ENCODE peak calls at places on chromosome 4, in four cellular contexts. G is K562, W is HL-60, Z is GM12878. E is an unnamed sample.

GRCh38 chr4:134540588-134540987 is 339.0 kb upstream of the PABPC4L start:
- DNase-seq in G (no peak), W (no peak), Z (no peak), E (no peak)

GRCh38 chr4:76458829-76459228 is 23.8 kb downstream of the SHROOM3 start:
- DNase-seq in G (no peak), W (no peak), Z (no peak), E (no peak)

GRCh38 chr4:167587361-167587760 is 353.1 kb upstream of the SPOCK3 start:
- DNase-seq in G (no peak), W (no peak), Z (no peak), E (no peak)

GRCh38 chr4:98908703-98909262 is 20.1 kb downstream of the EIF4E start:
- DNase-seq in G (no peak), W (no peak), Z (no peak), E (no peak)

GRCh38 chr4:38266616-38267015 is 306.4 kb downstream of the PTTG2 start:
- DNase-seq in G (peak), W (no peak), Z (no peak), E (no peak)

GRCh38 chr4:6771229-6771671 is 11.3 kb upstream of the KIAA0232 start:
- DNase-seq in G (no peak), W (no peak), Z (no peak), E (no peak)

GRCh38 chr4:7594013-7594412 is 159.3 kb upstream of the PSAPL1 start:
- DNase-seq in G (no peak), W (no peak), Z (no peak), E (no peak)

GRCh38 chr4:78131403-78131802 is 74.3 kb downstream of the FRAS1 start:
- DNase-seq in G (no peak), W (no peak), Z (no peak), E (no peak)

GRCh38 chr4:164412246-164412645 is 341.7 kb upstream of the SMIM31 start:
- DNase-seq in G (no peak), W (no peak), Z (no peak), E (no peak)
- TF ChIP-seq SPI1 in G (no peak), W (no peak), Z (no peak), E (no peak)

GRCh38 chr4:177450421-177451107 is 8.3 kb upstream of the AGA start:
- DNase-seq in G (no peak), W (no peak), Z (no peak), E (no peak)
- TF ChIP-seq SPI1 in G (no peak), W (no peak), Z (no peak), E (no peak)

DNA sequence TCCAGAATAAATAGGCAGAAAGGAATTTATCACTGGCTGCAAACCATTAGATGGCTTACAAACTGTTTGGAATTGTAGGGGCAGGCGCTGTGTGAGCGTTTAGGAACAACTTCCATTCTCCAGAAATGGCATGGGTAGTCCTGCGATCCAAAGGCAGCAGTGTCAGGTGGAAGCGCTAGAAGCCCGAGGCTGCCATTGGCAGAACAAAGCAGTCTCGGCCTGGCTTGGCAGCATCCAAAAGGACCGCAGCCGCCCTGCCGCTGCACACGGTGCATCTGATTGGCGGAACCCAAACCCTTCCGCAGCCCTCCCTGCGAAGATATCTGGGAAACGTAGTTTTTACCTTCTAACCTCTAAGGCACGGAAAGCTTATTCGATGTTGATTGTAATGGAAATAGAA is 23.6 kb upstream of the YTHDC1 start:
- DNase-seq in G (no peak), W (no peak), Z (no peak), E (no peak)
- TF ChIP-seq SPI1 in G (no peak), W (no peak), Z (no peak), E (no peak)

GRCh38 chr4:3823496-3824341 is 57.5 kb downstream of the ADRA2C start:
- DNase-seq in G (no peak), W (no peak), Z (no peak), E (no peak)

GRCh38 chr4:3826247-3827172 is 60.3 kb downstream of the ADRA2C start:
- DNase-seq in G (no peak), W (no peak), Z (no peak), E (no peak)

GRCh38 chr4:3827616-3828492 is 61.7 kb downstream of the ADRA2C start:
- DNase-seq in G (no peak), W (no peak), Z (no peak), E (no peak)

GRCh38 chr4:3824521-3825270 is 58.5 kb downstream of the ADRA2C start:
- DNase-seq in G (no peak), W (no peak), Z (no peak), E (no peak)

DNA sequence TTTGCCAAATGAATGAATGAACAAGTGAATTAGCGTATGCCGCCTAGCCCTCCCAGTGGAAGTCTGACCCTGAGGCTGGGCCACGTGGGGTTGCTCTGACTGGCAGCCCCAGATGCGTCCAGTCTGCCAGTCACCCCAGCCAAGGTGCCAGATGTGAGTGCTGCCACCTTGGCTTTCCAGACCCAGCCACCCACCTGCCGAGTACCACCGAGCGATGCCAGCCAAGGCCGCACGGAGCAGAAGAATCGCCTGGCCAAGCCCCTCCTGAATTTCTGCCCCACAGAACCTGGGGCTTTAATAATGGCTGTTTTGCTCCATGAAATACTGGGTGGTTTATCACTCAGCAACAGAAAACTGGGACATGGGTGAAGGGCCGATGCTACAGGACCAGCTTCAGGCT is 59.3 kb downstream of the ADRA2C start:
- DNase-seq in G (no peak), W (no peak), Z (no peak), E (no peak)
- TF ChIP-seq SPI1 in G (no peak), W (no peak), Z (no peak), E (no peak)

DNA sequence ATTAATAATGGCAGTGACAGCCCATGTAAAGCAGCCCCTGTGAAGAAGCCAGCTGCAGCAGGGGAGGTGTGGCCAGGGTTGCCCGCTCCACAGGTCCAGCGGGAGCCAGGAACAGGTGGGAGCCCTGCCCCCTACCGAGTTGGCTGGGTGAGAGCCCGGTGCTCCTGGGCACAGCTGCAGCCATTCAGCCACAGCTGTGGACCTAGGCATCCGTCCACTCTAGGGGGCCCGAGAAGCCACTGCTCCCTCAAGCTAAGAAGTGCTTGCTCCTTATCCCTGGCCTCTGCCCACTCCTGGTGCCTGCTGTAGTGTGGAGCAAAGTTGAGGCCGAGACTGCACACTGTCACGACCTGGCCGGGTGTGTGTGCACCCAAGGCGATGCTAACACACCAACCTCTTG is 1469.0 kb downstream of the PCDH7 start:
- DNase-seq in G (no peak), W (no peak), Z (no peak), E (no peak)
- TF ChIP-seq SPI1 in G (no peak), W (no peak), Z (no peak), E (no peak)

GRCh38 chr4:2908686-2909085 is 54.5 kb downstream of the NOP14 start:
- DNase-seq in G (no peak), W (no peak), Z (no peak), E (no peak)

GRCh38 chr4:2909583-2909982 is 53.6 kb downstream of the NOP14 start:
- DNase-seq in G (no peak), W (no peak), Z (no peak), E (no peak)

GRCh38 chr4:2907226-2907625 is 56.0 kb downstream of the NOP14 start:
- DNase-seq in G (no peak), W (no peak), Z (no peak), E (no peak)

GRCh38 chr4:2906218-2906617 is 57.0 kb downstream of the NOP14 start:
- DNase-seq in G (no peak), W (no peak), Z (no peak), E (no peak)

GRCh38 chr4:2907706-2908293 is 55.4 kb downstream of the NOP14 start:
- DNase-seq in G (no peak), W (no peak), Z (no peak), E (no peak)
- TF ChIP-seq SPI1 in G (no peak), W (no peak), Z (no peak), E (no peak)

DNA sequence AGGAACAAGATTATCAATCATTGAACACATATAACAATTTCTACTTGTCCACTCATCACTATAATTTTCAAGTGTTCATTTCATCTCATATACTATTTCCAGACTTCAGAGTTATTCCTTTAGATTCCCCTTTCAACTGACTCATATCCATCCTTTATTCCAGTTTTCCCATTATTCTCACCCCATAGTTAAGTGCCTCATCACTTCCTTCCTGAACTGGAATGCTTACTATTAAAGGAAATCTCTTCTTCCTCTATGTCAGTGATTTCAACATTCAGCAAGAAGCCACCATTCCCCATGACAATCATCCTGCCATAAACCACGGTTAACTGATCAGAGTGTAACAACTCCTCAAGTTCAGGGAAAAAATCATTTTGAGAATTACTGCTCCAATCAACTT is 198.9 kb downstream of the FBXO8 start:
- DNase-seq in G (no peak), W (no peak), Z (no peak), E (no peak)
- TF ChIP-seq SPI1 in G (no peak), W (no peak), Z (no peak), E (no peak)

DNA sequence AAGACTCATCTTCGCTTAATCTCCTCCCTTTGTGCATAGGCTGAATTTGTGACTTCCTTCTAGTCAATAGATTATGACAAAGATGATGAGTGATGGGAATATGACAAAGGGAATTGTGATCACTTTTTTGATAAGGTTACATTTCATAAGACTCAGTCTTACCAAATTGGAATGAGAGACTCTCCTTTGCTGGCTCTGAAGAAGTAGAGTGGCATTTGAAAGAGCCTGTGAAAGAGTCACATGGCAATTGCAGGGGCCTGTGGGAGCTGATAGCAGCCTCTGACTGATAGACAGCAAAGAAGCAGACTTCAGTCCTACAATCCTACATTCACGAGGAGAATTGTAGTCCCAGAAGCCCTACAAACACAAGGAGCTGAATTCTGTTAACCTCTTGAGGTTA is 44.9 kb upstream of the ADAMTS3 start:
- DNase-seq in G (no peak), W (no peak), Z (no peak), E (no peak)
- TF ChIP-seq SPI1 in G (no peak), W (no peak), Z (no peak), E (no peak)

GRCh38 chr4:156972370-156972980 is 876 bp upstream of the PDGFC start:
- DNase-seq in G (no peak), W (no peak), Z (no peak), E (no peak)
- TF ChIP-seq SPI1 in G (no peak), W (no peak), Z (no peak), E (no peak)